ENCODE peak calls at places on chromosomes 16 and 17, in eight cellular contexts. One of them, this sample, is unnamed.
A peak's percentile ranks its signal among the peaks of the same experiment; 100 is the strongest.

GRCh38 chr17:6239237-6239798 is 169.1 kb downstream of the WSCD1 start:
- DNase-seq in Caco-2: no peak
- DNase-seq in epithelial cell of esophagus: peak; percentile 51
- DNase-seq in HEK293T: no peak
- DNase-seq in retina: no peak
- DNase-seq in left lung: no peak
- DNase-seq in lung: no peak
- DNase-seq in dermis blood vessel endothelial cell: peak; percentile 53
- DNase-seq in this sample: no peak

GRCh38 chr17:1649844-1650409 is at the start of gene RILP:
- DNase-seq in dermis blood vessel endothelial cell: peak; percentile 67
- DNase-seq in epithelial cell of esophagus: peak; percentile 59
- DNase-seq in Caco-2: peak; percentile 74
- DNase-seq in HEK293T: no peak
- DNase-seq in retina: peak; percentile 48
- DNase-seq in lung: peak; percentile 89
- DNase-seq in left lung: peak; percentile 91
- DNase-seq in this sample: peak; percentile 92

GRCh38 chr17:31900877-31901276 is 631 bp downstream of the UTP6 start:
- DNase-seq in HEK293T: peak; percentile 15
- DNase-seq in retina: no peak
- DNase-seq in dermis blood vessel endothelial cell: peak; percentile 44
- DNase-seq in left lung: no peak
- DNase-seq in epithelial cell of esophagus: peak; percentile 52
- DNase-seq in lung: no peak
- DNase-seq in Caco-2: peak; percentile 13
- DNase-seq in this sample: no peak

GRCh38 chr17:50920891-50921595 is 54.9 kb upstream of the TOB1 start:
- DNase-seq in retina: peak; percentile 44
- DNase-seq in epithelial cell of esophagus: no peak
- DNase-seq in left lung: no peak
- DNase-seq in Caco-2: no peak
- DNase-seq in lung: no peak
- DNase-seq in HEK293T: no peak
- DNase-seq in dermis blood vessel endothelial cell: no peak
- DNase-seq in this sample: no peak

GRCh38 chr17:66549731-66550207 is 247.4 kb downstream of the PRKCA start:
- DNase-seq in HEK293T: no peak
- DNase-seq in left lung: no peak
- DNase-seq in retina: no peak
- DNase-seq in epithelial cell of esophagus: peak; percentile 27
- DNase-seq in Caco-2: no peak
- DNase-seq in dermis blood vessel endothelial cell: peak; percentile 69
- DNase-seq in lung: no peak
- DNase-seq in this sample: no peak

GRCh38 chr17:40427002-40427491 is 9.4 kb upstream of the TOP2A start:
- DNase-seq in retina: no peak
- DNase-seq in dermis blood vessel endothelial cell: no peak
- DNase-seq in lung: no peak
- DNase-seq in epithelial cell of esophagus: no peak
- DNase-seq in Caco-2: no peak
- DNase-seq in HEK293T: no peak
- DNase-seq in left lung: peak; percentile 12
- DNase-seq in this sample: no peak

GRCh38 chr17:80558046-80558445 is 13.4 kb downstream of the RPTOR start:
- DNase-seq in lung: no peak
- DNase-seq in Caco-2: no peak
- DNase-seq in left lung: no peak
- DNase-seq in dermis blood vessel endothelial cell: no peak
- DNase-seq in retina: no peak
- DNase-seq in HEK293T: no peak
- DNase-seq in epithelial cell of esophagus: no peak
- DNase-seq in this sample: no peak

GRCh38 chr17:34673516-34673915 is 94.1 kb downstream of the TMEM132E start:
- DNase-seq in epithelial cell of esophagus: no peak
- DNase-seq in lung: no peak
- DNase-seq in HEK293T: no peak
- DNase-seq in Caco-2: no peak
- DNase-seq in left lung: no peak
- DNase-seq in dermis blood vessel endothelial cell: no peak
- DNase-seq in retina: no peak
- DNase-seq in this sample: no peak

GRCh38 chr17:7001562-7001961 is 5.7 kb downstream of the ALOX12 start:
- DNase-seq in retina: no peak
- DNase-seq in left lung: no peak
- DNase-seq in dermis blood vessel endothelial cell: peak; percentile 67
- DNase-seq in lung: no peak
- DNase-seq in Caco-2: no peak
- DNase-seq in HEK293T: no peak
- DNase-seq in epithelial cell of esophagus: peak; percentile 70
- DNase-seq in this sample: peak; percentile 71

GRCh38 chr16:84597518-84598390 is 20.1 kb downstream of the COTL1 start:
- DNase-seq in lung: no peak
- DNase-seq in left lung: peak; percentile 56
- DNase-seq in retina: peak; percentile 63
- DNase-seq in epithelial cell of esophagus: no peak
- DNase-seq in HEK293T: no peak
- DNase-seq in dermis blood vessel endothelial cell: peak; percentile 35
- DNase-seq in Caco-2: no peak
- DNase-seq in this sample: no peak

GRCh38 chr16:73152731-73153130 is 104.8 kb upstream of the ZFHX3 start:
- DNase-seq in Caco-2: peak; percentile 60
- DNase-seq in HEK293T: no peak
- DNase-seq in lung: no peak
- DNase-seq in dermis blood vessel endothelial cell: no peak
- DNase-seq in epithelial cell of esophagus: no peak
- DNase-seq in retina: peak; percentile 34
- DNase-seq in left lung: no peak
- DNase-seq in this sample: no peak

GRCh38 chr17:50817142-50817751 is 18.1 kb upstream of the WFIKKN2 start:
- DNase-seq in epithelial cell of esophagus: no peak
- DNase-seq in Caco-2: peak; percentile 77
- DNase-seq in left lung: no peak
- DNase-seq in retina: peak; percentile 58
- DNase-seq in lung: peak; percentile 43
- DNase-seq in dermis blood vessel endothelial cell: peak; percentile 50
- DNase-seq in HEK293T: peak; percentile 79
- DNase-seq in this sample: peak; percentile 86

GRCh38 chr17:49676276-49676868 is 1.5 kb downstream of the SPOP start:
- DNase-seq in epithelial cell of esophagus: no peak
- DNase-seq in left lung: no peak
- DNase-seq in retina: no peak
- DNase-seq in HEK293T: no peak
- DNase-seq in dermis blood vessel endothelial cell: peak; percentile 70
- DNase-seq in Caco-2: no peak
- DNase-seq in lung: no peak
- DNase-seq in this sample: no peak

GRCh38 chr17:35588196-35588920 is 1.2 kb downstream of the AP2B1 start:
- DNase-seq in HEK293T: no peak
- DNase-seq in Caco-2: peak; percentile 36
- DNase-seq in retina: no peak
- DNase-seq in left lung: no peak
- DNase-seq in lung: no peak
- DNase-seq in dermis blood vessel endothelial cell: peak; percentile 64
- DNase-seq in epithelial cell of esophagus: peak; percentile 98
- DNase-seq in this sample: peak; percentile 42

GRCh38 chr17:68821860-68822693 is 133.1 kb downstream of the ABCA8 start:
- DNase-seq in left lung: no peak
- DNase-seq in dermis blood vessel endothelial cell: peak; percentile 89
- DNase-seq in retina: peak; percentile 22
- DNase-seq in lung: no peak
- DNase-seq in epithelial cell of esophagus: peak; percentile 88
- DNase-seq in Caco-2: peak; percentile 9
- DNase-seq in HEK293T: no peak
- DNase-seq in this sample: no peak

GRCh38 chr17:26792486-26792885 is 501.4 kb upstream of the WSB1 start:
- DNase-seq in HEK293T: no peak
- DNase-seq in dermis blood vessel endothelial cell: peak; percentile 43
- DNase-seq in Caco-2: no peak
- DNase-seq in retina: no peak
- DNase-seq in lung: no peak
- DNase-seq in epithelial cell of esophagus: peak; percentile 36
- DNase-seq in left lung: no peak
- DNase-seq in this sample: no peak

GRCh38 chr17:82753516-82753915 is 1.7 kb downstream of the TBCD start:
- DNase-seq in lung: no peak
- DNase-seq in left lung: no peak
- DNase-seq in epithelial cell of esophagus: no peak
- DNase-seq in retina: no peak
- DNase-seq in HEK293T: no peak
- DNase-seq in dermis blood vessel endothelial cell: no peak
- DNase-seq in Caco-2: no peak
- DNase-seq in this sample: no peak

GRCh38 chr17:59878624-59879023 is 14.1 kb downstream of the TUBD1 start:
- DNase-seq in HEK293T: no peak
- DNase-seq in Caco-2: no peak
- DNase-seq in epithelial cell of esophagus: no peak
- DNase-seq in retina: no peak
- DNase-seq in dermis blood vessel endothelial cell: no peak
- DNase-seq in left lung: no peak
- DNase-seq in lung: no peak
- DNase-seq in this sample: no peak

GRCh38 chr17:74042744-74043486 is 160.6 kb upstream of the RPL38 start:
- DNase-seq in Caco-2: no peak
- DNase-seq in epithelial cell of esophagus: peak; percentile 46
- DNase-seq in dermis blood vessel endothelial cell: no peak
- DNase-seq in lung: no peak
- DNase-seq in left lung: peak; percentile 54
- DNase-seq in retina: no peak
- DNase-seq in HEK293T: peak; percentile 46
- DNase-seq in this sample: no peak

GRCh38 chr16:23640669-23640958 is 496 bp downstream of the PALB2 start:
- DNase-seq in dermis blood vessel endothelial cell: no peak
- DNase-seq in left lung: no peak
- DNase-seq in epithelial cell of esophagus: peak; percentile 10
- DNase-seq in HEK293T: peak; percentile 14
- DNase-seq in lung: no peak
- DNase-seq in retina: no peak
- DNase-seq in Caco-2: peak; percentile 13
- DNase-seq in this sample: no peak

GRCh38 chr17:43905985-43906852 is 1.1 kb downstream of the MPP2 start:
- DNase-seq in lung: peak; percentile 47
- DNase-seq in epithelial cell of esophagus: peak; percentile 36
- DNase-seq in Caco-2: peak; percentile 56
- DNase-seq in HEK293T: peak; percentile 69
- DNase-seq in retina: peak; percentile 93
- DNase-seq in dermis blood vessel endothelial cell: peak; percentile 24
- DNase-seq in left lung: peak; percentile 51
- DNase-seq in this sample: peak; percentile 91

GRCh38 chr17:35313875-35314409 is 59.5 kb downstream of the SLFN11 start:
- DNase-seq in retina: peak; percentile 19
- DNase-seq in Caco-2: no peak
- DNase-seq in lung: no peak
- DNase-seq in dermis blood vessel endothelial cell: peak; percentile 10
- DNase-seq in HEK293T: no peak
- DNase-seq in epithelial cell of esophagus: no peak
- DNase-seq in left lung: no peak
- DNase-seq in this sample: peak; percentile 57

GRCh38 chr16:83447560-83447959 is 360.2 kb upstream of the HSBP1 start:
- DNase-seq in lung: no peak
- DNase-seq in dermis blood vessel endothelial cell: no peak
- DNase-seq in epithelial cell of esophagus: no peak
- DNase-seq in retina: no peak
- DNase-seq in Caco-2: no peak
- DNase-seq in left lung: no peak
- DNase-seq in HEK293T: no peak
- DNase-seq in this sample: no peak